ENCODE peak calls at places on chromosome 1, in nine cellular contexts. N, Q, W, O, S, E, D, U and F are unnamed samples.
A peak's percentile ranks its signal among the peaks of the same experiment; 100 is the strongest.

GRCh38 chr1:40847023-40847740 is 15.0 kb downstream of the CITED4 start:
- DNase-seq in N (no peak), Q (no peak), W (no peak), O (no peak), S (no peak), E (no peak), D (no peak), U (no peak), F (peak; percentile 35)

GRCh38 chr1:215439549-215439948 is 127.6 kb upstream of the KCTD3 start:
- DNase-seq in N (no peak), Q (no peak), W (no peak), O (no peak), S (no peak), E (no peak), D (no peak), U (no peak), F (no peak)

GRCh38 chr1:169928438-169929209 is 34.9 kb upstream of the SCYL3 start:
- DNase-seq in N (no peak), Q (no peak), W (no peak), O (no peak), S (no peak), E (peak; percentile 19), D (no peak), U (peak; percentile 80), F (peak; percentile 76)

GRCh38 chr1:182622795-182623528 is 18.8 kb upstream of the RGS16 start:
- DNase-seq in N (no peak), Q (no peak), W (no peak), O (no peak), S (no peak), E (no peak), D (no peak), U (peak; percentile 43), F (peak; percentile 79)

GRCh38 chr1:16724718-16725438 is 15.4 kb upstream of the RNU1-4 start:
- DNase-seq in N (peak; percentile 65), Q (no peak), W (no peak), O (no peak), S (no peak), E (no peak), D (no peak), U (no peak), F (no peak)

GRCh38 chr1:170503691-170504090 is 28.3 kb upstream of the GORAB start:
- DNase-seq in N (no peak), Q (no peak), W (no peak), O (no peak), S (no peak), E (no peak), D (no peak), U (no peak), F (no peak)

GRCh38 chr1:17475729-17476128 is 36.3 kb upstream of the RCC2 start:
- DNase-seq in N (no peak), Q (no peak), W (no peak), O (peak; percentile 55), S (peak; percentile 73), E (no peak), D (peak; percentile 21), U (peak; percentile 89), F (peak; percentile 74)

GRCh38 chr1:20194224-20194623 is 7.9 kb upstream of the PLA2G2C start:
- DNase-seq in N (no peak), Q (no peak), W (no peak), O (no peak), S (peak; percentile 45), E (no peak), D (no peak), U (no peak), F (no peak)

GRCh38 chr1:13813398-13814012 is 113.5 kb downstream of the PRDM2 start:
- DNase-seq in N (peak; percentile 79), Q (peak; percentile 26), W (peak; percentile 36), O (no peak), S (no peak), E (peak; percentile 70), D (peak; percentile 74), U (peak; percentile 33), F (peak; percentile 27)

GRCh38 chr1:36771222-36771621 is 263.1 kb downstream of the GRIK3 start:
- DNase-seq in N (peak; percentile 65), Q (no peak), W (no peak), O (no peak), S (no peak), E (no peak), D (no peak), U (no peak), F (no peak)

GRCh38 chr1:180401999-180402398 is 100.4 kb downstream of the ACBD6 start:
- DNase-seq in N (no peak), Q (no peak), W (no peak), O (no peak), S (no peak), E (no peak), D (no peak), U (no peak), F (no peak)

GRCh38 chr1:50268049-50268448 is 155.2 kb downstream of the DMRTA2 start:
- DNase-seq in N (peak; percentile 67), Q (no peak), W (no peak), O (no peak), S (no peak), E (peak; percentile 31), D (no peak), U (no peak), F (no peak)

GRCh38 chr1:200296091-200296661 is 113.7 kb downstream of the ZNF281 start:
- DNase-seq in N (no peak), Q (no peak), W (no peak), O (no peak), S (no peak), E (peak; percentile 71), D (no peak), U (no peak), F (no peak)